ENCODE peak calls at places on chromosomes 6 and 20, in nine cellular contexts. O is glutamatergic neuron; V is stimulated activated CD8-positive, alpha-beta memory T cell treated with anti-CD3 and anti-CD28 coated beads, Interleukin-2, amount 100 ng/mL, for 1 hour; C is activated CD8-positive, alpha-beta memory T cell treated with anti-CD3 and anti-CD28 coated beads for 48 hours; K is AG08395; E is NK-92 treated with Interleukin-12 subunit alpha and Interleukin-12 subunit beta, amount 100 ng/mL, for 24 hours; H is midbrain; J is foreskin fibroblast; Z is left kidney. S is an unnamed sample.

GRCh38 chr6:42017021-42017643 is 33.2 kb upstream of the TAF8 start:
- DNase-seq in O (no peak), V (no peak), C (no peak), K (peak), E (no peak), H (no peak), J (peak), Z (no peak), S (peak)

GRCh38 chr6:143957679-143958274 is 50.3 kb downstream of the PLAGL1 start:
- DNase-seq in O (no peak), V (no peak), C (no peak), K (no peak), E (no peak), H (no peak), J (no peak), Z (no peak), S (no peak)

GRCh38 chr20:15699431-15700146 is 873.7 kb downstream of the KIF16B start:
- DNase-seq in O (no peak), V (no peak), C (no peak), K (no peak), E (no peak), H (no peak), J (no peak), Z (no peak), S (no peak)

GRCh38 chr6:18293192-18293904 is 29.0 kb upstream of the DEK start:
- DNase-seq in O (no peak), V (no peak), C (no peak), K (peak), E (no peak), H (no peak), J (peak), Z (no peak), S (no peak)

GRCh38 chr6:139713911-139714527 is 339.6 kb upstream of the CITED2 start:
- DNase-seq in O (no peak), V (no peak), C (no peak), K (peak), E (no peak), H (no peak), J (no peak), Z (no peak), S (no peak)

GRCh38 chr6:2940010-2940850 is 31.1 kb downstream of the SERPINB6 start:
- DNase-seq in O (no peak), V (peak), C (peak), K (no peak), E (no peak), H (no peak), J (no peak), Z (no peak), S (no peak)

GRCh38 chr6:90098025-90098474 is 198.6 kb downstream of the BACH2 start:
- DNase-seq in O (no peak), V (no peak), C (no peak), K (peak), E (no peak), H (peak), J (peak), Z (peak), S (no peak)

GRCh38 chr20:63441136-63441776 is 31.2 kb downstream of the KCNQ2 start:
- DNase-seq in O (no peak), V (no peak), C (peak), K (no peak), E (no peak), H (no peak), J (no peak), Z (no peak), S (no peak)

S was measured in hepatic stellate cell.